ENCODE peak calls at places on chromosomes 2 and 18, in seven cellular contexts. J, X, F, N, T, Y and I are unnamed samples.

GRCh38 chr2:127410871-127411396 is 7.3 kb upstream of the PROC start:
- DNase-seq in J (no peak), X (no peak), F (no peak), N (no peak), T (peak; percentile 33), Y (no peak), I (no peak)

GRCh38 chr2:151359768-151360167 is 2.4 kb downstream of the TNFAIP6 start:
- DNase-seq in J (no peak), X (no peak), F (no peak), N (no peak), T (no peak), Y (no peak), I (no peak)

GRCh38 chr2:43848174-43848573 is 9.4 kb downstream of the ABCG8 start:
- DNase-seq in J (no peak), X (no peak), F (no peak), N (peak; percentile 52), T (no peak), Y (no peak), I (no peak)

GRCh38 chr2:33806041-33806440 is 206.9 kb upstream of the FAM98A start:
- DNase-seq in J (no peak), X (no peak), F (no peak), N (no peak), T (no peak), Y (no peak), I (no peak)

GRCh38 chr2:223967981-223968380 is 10.7 kb downstream of the MRPL44 start:
- DNase-seq in J (no peak), X (no peak), F (no peak), N (no peak), T (no peak), Y (no peak), I (no peak)

GRCh38 chr2:39875182-39875913 is 96.3 kb upstream of the THUMPD2 start:
- DNase-seq in J (no peak), X (no peak), F (no peak), N (no peak), T (no peak), Y (peak; percentile 20), I (no peak)

GRCh38 chr2:6167592-6168138 is 475.5 kb downstream of the SOX11 start:
- DNase-seq in J (peak; percentile 32), X (no peak), F (no peak), N (no peak), T (no peak), Y (no peak), I (no peak)

GRCh38 chr2:33104052-33104623 is 157.4 kb downstream of the LTBP1 start:
- DNase-seq in J (no peak), X (no peak), F (no peak), N (no peak), T (no peak), Y (no peak), I (no peak)

GRCh38 chr18:59400407-59400806 is 41.3 kb upstream of the LMAN1 start:
- DNase-seq in J (no peak), X (no peak), F (no peak), N (no peak), T (no peak), Y (no peak), I (no peak)

GRCh38 chr2:127884436-127884835 is 1.3 kb downstream of the AMMECR1L start:
- DNase-seq in J (no peak), X (no peak), F (no peak), N (no peak), T (no peak), Y (no peak), I (no peak)

GRCh38 chr2:238761802-238762373 is 86.0 kb upstream of the TWIST2 start:
- DNase-seq in J (no peak), X (no peak), F (no peak), N (no peak), T (no peak), Y (no peak), I (no peak)

GRCh38 chr2:189865836-189866235 is 81.6 kb downstream of the PMS1 start:
- DNase-seq in J (no peak), X (no peak), F (no peak), N (no peak), T (no peak), Y (no peak), I (no peak)

GRCh38 chr18:54129448-54130134 is 94.9 kb downstream of the MBD2 start:
- DNase-seq in J (no peak), X (no peak), F (no peak), N (no peak), T (no peak), Y (no peak), I (no peak)

GRCh38 chr2:29059612-29060011 is 14.7 kb downstream of the PCARE start:
- DNase-seq in J (no peak), X (no peak), F (no peak), N (no peak), T (no peak), Y (no peak), I (no peak)

GRCh38 chr2:136116813-136117390 is 1.0 kb downstream of the CXCR4 start:
- DNase-seq in J (no peak), X (peak; percentile 37), F (peak; percentile 82), N (no peak), T (peak; percentile 92), Y (no peak), I (peak; percentile 52)

GRCh38 chr2:104521247-104521646 is 332.7 kb upstream of the POU3F3 start:
- DNase-seq in J (no peak), X (peak; percentile 7), F (no peak), N (no peak), T (no peak), Y (no peak), I (no peak)

GRCh38 chr2:133063792-133064191 is 393.8 kb upstream of the LYPD1 start:
- DNase-seq in J (peak; percentile 11), X (peak; percentile 85), F (no peak), N (no peak), T (no peak), Y (no peak), I (no peak)

GRCh38 chr2:62208758-62209114 is 12.8 kb downstream of the B3GNT2 start:
- DNase-seq in J (peak; percentile 15), X (no peak), F (no peak), N (no peak), T (no peak), Y (no peak), I (no peak)

GRCh38 chr2:200862532-200863000 is 1.9 kb downstream of the CLK1 start:
- DNase-seq in J (no peak), X (peak; percentile 52), F (no peak), N (no peak), T (no peak), Y (no peak), I (no peak)

GRCh38 chr2:21014364-21015280 is 29.3 kb downstream of the APOB start:
- DNase-seq in J (no peak), X (no peak), F (no peak), N (no peak), T (no peak), Y (no peak), I (no peak)
- H3K36me3 ChIP-seq in J (no peaks in the 10 kb centered on the region), X (no peaks in the 10 kb centered on the region), F (no peaks in the 10 kb centered on the region), N (no peaks in the 10 kb centered on the region), T (no peaks in the 10 kb centered on the region), Y (no peaks in the 10 kb centered on the region), I (peaks cover 38% of the 10 kb centered on the region)

GRCh38 chr2:32061973-32062861 is 1.1 kb upstream of the SPAST start:
- DNase-seq in J (peak; percentile 60), X (peak; percentile 20), F (no peak), N (no peak), T (no peak), Y (peak; percentile 40), I (peak; percentile 33)

GRCh38 chr2:32061430-32061829 is 1.9 kb upstream of the SPAST start:
- DNase-seq in J (no peak), X (no peak), F (no peak), N (no peak), T (no peak), Y (no peak), I (no peak)

GRCh38 chr2:32064021-32064678 is 794 bp downstream of the SPAST start:
- DNase-seq in J (no peak), X (peak; percentile 48), F (no peak), N (no peak), T (no peak), Y (no peak), I (no peak)

GRCh38 chr2:32064713-32065112 is 1.4 kb downstream of the SPAST start:
- DNase-seq in J (no peak), X (no peak), F (no peak), N (no peak), T (no peak), Y (no peak), I (no peak)

DNA sequence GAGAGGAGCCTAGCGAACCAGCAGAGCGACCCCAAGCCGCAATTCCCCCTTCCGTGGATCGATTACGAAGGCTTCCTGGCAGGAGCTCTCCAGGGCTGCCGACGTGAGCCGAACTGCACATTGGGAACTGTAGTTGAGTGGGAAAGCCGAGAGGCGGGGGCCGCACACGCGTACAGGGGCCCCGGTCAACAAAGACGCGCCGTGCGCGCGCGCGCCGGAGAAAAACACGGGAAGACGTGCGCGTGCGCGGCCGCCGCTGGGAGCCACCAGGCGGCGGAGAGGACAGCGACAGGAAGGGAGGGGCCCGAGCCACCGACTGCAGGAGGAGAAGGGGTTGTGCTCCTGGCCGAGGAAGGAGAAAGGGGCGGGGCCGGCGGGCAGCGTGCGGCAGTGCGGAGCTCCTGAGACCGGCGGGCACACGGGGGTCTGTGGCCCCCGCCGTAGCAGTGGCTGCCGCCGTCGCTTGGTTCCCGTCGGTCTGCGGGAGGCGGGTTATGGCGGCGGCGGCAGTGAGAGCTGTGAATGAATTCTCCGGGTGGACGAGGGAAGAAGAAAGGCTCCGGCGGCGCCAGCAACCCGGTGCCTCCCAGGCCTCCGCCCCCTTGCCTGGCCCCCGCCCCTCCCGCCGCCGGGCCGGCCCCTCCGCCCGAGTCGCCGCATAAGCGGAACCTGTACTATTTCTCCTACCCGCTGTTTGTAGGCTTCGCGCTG is at the start of gene SPAST:
- DNase-seq in J (peak; percentile 98), X (peak; percentile 98), F (peak; percentile 99), N (peak; percentile 96), T (peak; percentile 100), Y (peak; percentile 98), I (peak; percentile 99)
- TF ChIP-seq CTCF in J (peak; percentile 96), X (peak; percentile 41), F (peak; percentile 31), N (no peak), T (peak; percentile 92), Y (peak; percentile 59), I (peak; percentile 77)

GRCh38 chr2:15941970-15942710 is 1.8 kb downstream of the MYCN start:
- DNase-seq in J (no peak), X (peak; percentile 55), F (peak; percentile 15), N (no peak), T (no peak), Y (no peak), I (no peak)
- H3K4me3 ChIP-seq in J (no peak overlapping the region), X (peak overlapping the region; percentile 98), F (no peak overlapping the region), N (peak overlapping the region; percentile 61), T (peak overlapping the region; percentile 64), Y (peak overlapping the region; percentile 63), I (peak overlapping the region; percentile 44)

GRCh38 chr2:25247792-25248512 is 79.6 kb upstream of the POMC start:
- DNase-seq in J (no peak), X (no peak), F (no peak), N (no peak), T (no peak), Y (no peak), I (no peak)

GRCh38 chr2:25245141-25245540 is 76.8 kb upstream of the POMC start:
- DNase-seq in J (no peak), X (no peak), F (no peak), N (no peak), T (no peak), Y (no peak), I (no peak)

GRCh38 chr2:25243995-25244394 is 75.6 kb upstream of the POMC start:
- DNase-seq in J (no peak), X (no peak), F (no peak), N (no peak), T (no peak), Y (no peak), I (no peak)

GRCh38 chr2:25246558-25247290 is 78.3 kb upstream of the POMC start:
- DNase-seq in J (no peak), X (no peak), F (no peak), N (no peak), T (no peak), Y (no peak), I (no peak)

GRCh38 chr2:25246001-25246400 is 77.6 kb upstream of the POMC start:
- DNase-seq in J (no peak), X (no peak), F (no peak), N (no peak), T (no peak), Y (no peak), I (no peak)
- H3K36me3 ChIP-seq in J (peaks cover 22% of the 10 kb centered on the region), X (peaks cover 62% of the 10 kb centered on the region), F (peaks cover 37% of the 10 kb centered on the region), N (peaks cover 7% of the 10 kb centered on the region), T (peaks cover 71% of the 10 kb centered on the region), Y (peaks cover 8% of the 10 kb centered on the region), I (no peaks in the 10 kb centered on the region)